ENCODE peak calls at places on chromosomes 11 and 22, in seven cellular contexts. One of them, this sample, is unnamed.

GRCh38 chr11:134561348-134561720 is 149.3 kb upstream of the B3GAT1 start:
- DNase-seq in colonic mucosa: no peak
- DNase-seq in T-helper 22 cell: no peak
- DNase-seq in GM04504: no peak
- DNase-seq in heart left ventricle: no peak
- DNase-seq in HT-29: no peak
- DNase-seq in substantia nigra: no peak
- DNase-seq in this sample: no peak

GRCh38 chr11:68120212-68121066 is 749 bp downstream of the CHKA start:
- DNase-seq in GM04504: no peak
- DNase-seq in heart left ventricle: peak; percentile 74
- DNase-seq in colonic mucosa: peak; percentile 68
- DNase-seq in substantia nigra: peak; percentile 51
- DNase-seq in T-helper 22 cell: peak; percentile 23
- DNase-seq in HT-29: peak; percentile 52
- DNase-seq in this sample: no peak

GRCh38 chr22:41696714-41697113 is 2.6 kb upstream of the MEI1 start:
- DNase-seq in substantia nigra: no peak
- DNase-seq in GM04504: no peak
- DNase-seq in HT-29: no peak
- DNase-seq in colonic mucosa: no peak
- DNase-seq in heart left ventricle: peak; percentile 34
- DNase-seq in T-helper 22 cell: no peak
- DNase-seq in this sample: no peak

GRCh38 chr22:40976866-40977700 is 25.9 kb downstream of the RBX1 start:
- DNase-seq in T-helper 22 cell: no peak
- DNase-seq in GM04504: no peak
- DNase-seq in heart left ventricle: no peak
- DNase-seq in HT-29: no peak
- DNase-seq in colonic mucosa: no peak
- DNase-seq in substantia nigra: no peak
- DNase-seq in this sample: no peak

GRCh38 chr11:134360050-134360835 is 28.5 kb downstream of the GLB1L2 start:
- DNase-seq in colonic mucosa: peak; percentile 80
- DNase-seq in substantia nigra: peak; percentile 83
- DNase-seq in HT-29: peak; percentile 94
- DNase-seq in T-helper 22 cell: peak; percentile 25
- DNase-seq in heart left ventricle: peak; percentile 66
- DNase-seq in GM04504: peak; percentile 8
- DNase-seq in this sample: peak; percentile 80

GRCh38 chr11:95715777-95716241 is 73.8 kb downstream of the FAM76B start:
- DNase-seq in HT-29: no peak
- DNase-seq in substantia nigra: peak; percentile 19
- DNase-seq in T-helper 22 cell: peak; percentile 1
- DNase-seq in GM04504: no peak
- DNase-seq in heart left ventricle: no peak
- DNase-seq in colonic mucosa: no peak
- DNase-seq in this sample: no peak

GRCh38 chr22:27585141-27585540 is 216.4 kb downstream of the MN1 start:
- DNase-seq in substantia nigra: no peak
- DNase-seq in T-helper 22 cell: no peak
- DNase-seq in GM04504: no peak
- DNase-seq in HT-29: no peak
- DNase-seq in heart left ventricle: no peak
- DNase-seq in colonic mucosa: no peak
- DNase-seq in this sample: no peak

GRCh38 chr11:44032304-44033085 is 15.3 kb upstream of the ACCSL start:
- DNase-seq in substantia nigra: peak; percentile 14
- DNase-seq in GM04504: no peak
- DNase-seq in HT-29: no peak
- DNase-seq in T-helper 22 cell: no peak
- DNase-seq in colonic mucosa: no peak
- DNase-seq in heart left ventricle: peak; percentile 78
- DNase-seq in this sample: no peak

GRCh38 chr11:119481667-119482400 is 58.9 kb upstream of the THY1 start:
- DNase-seq in colonic mucosa: no peak
- DNase-seq in heart left ventricle: no peak
- DNase-seq in GM04504: no peak
- DNase-seq in substantia nigra: no peak
- DNase-seq in HT-29: no peak
- DNase-seq in T-helper 22 cell: no peak
- DNase-seq in this sample: no peak

GRCh38 chr22:20606041-20606783 is 98.8 kb downstream of the MED15 start:
- DNase-seq in substantia nigra: no peak
- DNase-seq in HT-29: peak; percentile 97
- DNase-seq in T-helper 22 cell: peak; percentile 38
- DNase-seq in heart left ventricle: no peak
- DNase-seq in colonic mucosa: peak; percentile 64
- DNase-seq in GM04504: peak; percentile 13
- DNase-seq in this sample: peak; percentile 79

GRCh38 chr22:43272301-43272700 is 70.9 kb downstream of the SCUBE1 start:
- DNase-seq in T-helper 22 cell: no peak
- DNase-seq in GM04504: no peak
- DNase-seq in colonic mucosa: no peak
- DNase-seq in heart left ventricle: no peak
- DNase-seq in HT-29: no peak
- DNase-seq in substantia nigra: no peak
- DNase-seq in this sample: no peak

GRCh38 chr22:38505595-38506117 is 455 bp downstream of the DDX17 start:
- DNase-seq in T-helper 22 cell: peak; percentile 30
- DNase-seq in GM04504: peak; percentile 62
- DNase-seq in colonic mucosa: peak; percentile 75
- DNase-seq in substantia nigra: peak; percentile 89
- DNase-seq in HT-29: peak; percentile 51
- DNase-seq in heart left ventricle: peak; percentile 86
- DNase-seq in this sample: peak; percentile 74

GRCh38 chr11:134266440-134266839 is 9.7 kb upstream of the GLB1L3 start:
- DNase-seq in GM04504: no peak
- DNase-seq in heart left ventricle: no peak
- DNase-seq in colonic mucosa: no peak
- DNase-seq in substantia nigra: no peak
- DNase-seq in HT-29: no peak
- DNase-seq in T-helper 22 cell: no peak
- DNase-seq in this sample: no peak

GRCh38 chr22:33520904-33521780 is 399.1 kb downstream of the LARGE1 start:
- DNase-seq in heart left ventricle: no peak
- DNase-seq in HT-29: no peak
- DNase-seq in GM04504: no peak
- DNase-seq in colonic mucosa: no peak
- DNase-seq in substantia nigra: no peak
- DNase-seq in T-helper 22 cell: no peak
- DNase-seq in this sample: no peak

GRCh38 chr11:65478411-65479183 is 20.2 kb upstream of the MALAT1 start:
- DNase-seq in colonic mucosa: peak; percentile 63
- DNase-seq in HT-29: peak; percentile 75
- DNase-seq in heart left ventricle: peak; percentile 92
- DNase-seq in T-helper 22 cell: no peak
- DNase-seq in substantia nigra: peak; percentile 60
- DNase-seq in GM04504: no peak
- DNase-seq in this sample: no peak

GRCh38 chr11:10091314-10092045 is 202.5 kb downstream of the SBF2 start:
- DNase-seq in substantia nigra: no peak
- DNase-seq in colonic mucosa: no peak
- DNase-seq in HT-29: no peak
- DNase-seq in T-helper 22 cell: no peak
- DNase-seq in heart left ventricle: no peak
- DNase-seq in GM04504: no peak
- DNase-seq in this sample: no peak

GRCh38 chr11:117830674-117831351 is 6.3 kb upstream of the FXYD2 start:
- DNase-seq in substantia nigra: no peak
- DNase-seq in HT-29: no peak
- DNase-seq in heart left ventricle: no peak
- DNase-seq in T-helper 22 cell: no peak
- DNase-seq in GM04504: no peak
- DNase-seq in colonic mucosa: peak; percentile 15
- DNase-seq in this sample: no peak

GRCh38 chr22:26563022-26563421 is 26.9 kb downstream of the TPST2 start:
- DNase-seq in HT-29: no peak
- DNase-seq in heart left ventricle: no peak
- DNase-seq in colonic mucosa: no peak
- DNase-seq in substantia nigra: no peak
- DNase-seq in T-helper 22 cell: no peak
- DNase-seq in GM04504: no peak
- DNase-seq in this sample: no peak

GRCh38 chr11:12165237-12165875 is 55.0 kb downstream of the MICAL2 start:
- DNase-seq in GM04504: no peak
- DNase-seq in substantia nigra: no peak
- DNase-seq in colonic mucosa: no peak
- DNase-seq in T-helper 22 cell: no peak
- DNase-seq in HT-29: peak; percentile 31
- DNase-seq in heart left ventricle: no peak
- DNase-seq in this sample: peak; percentile 43

GRCh38 chr11:26243426-26243825 is 88.5 kb upstream of the ANO3 start:
- DNase-seq in substantia nigra: no peak
- DNase-seq in HT-29: no peak
- DNase-seq in colonic mucosa: no peak
- DNase-seq in T-helper 22 cell: no peak
- DNase-seq in heart left ventricle: no peak
- DNase-seq in GM04504: no peak
- DNase-seq in this sample: no peak

GRCh38 chr11:116782728-116783127 is 5.1 kb downstream of the ZPR1 start:
- DNase-seq in GM04504: no peak
- DNase-seq in heart left ventricle: no peak
- DNase-seq in HT-29: no peak
- DNase-seq in substantia nigra: no peak
- DNase-seq in T-helper 22 cell: no peak
- DNase-seq in colonic mucosa: no peak
- DNase-seq in this sample: no peak

GRCh38 chr22:18032455-18033101 is 8.2 kb upstream of the MICAL3 start:
- DNase-seq in T-helper 22 cell: no peak
- DNase-seq in GM04504: peak; percentile 65
- DNase-seq in HT-29: no peak
- DNase-seq in colonic mucosa: no peak
- DNase-seq in heart left ventricle: no peak
- DNase-seq in substantia nigra: no peak
- DNase-seq in this sample: peak; percentile 68

GRCh38 chr22:49023161-49023878 is 804.4 kb downstream of the BRD1 start:
- DNase-seq in T-helper 22 cell: no peak
- DNase-seq in heart left ventricle: no peak
- DNase-seq in substantia nigra: no peak
- DNase-seq in GM04504: no peak
- DNase-seq in colonic mucosa: no peak
- DNase-seq in HT-29: no peak
- DNase-seq in this sample: no peak

GRCh38 chr22:29621761-29622526 is 18.5 kb downstream of the NF2 start:
- DNase-seq in heart left ventricle: no peak
- DNase-seq in T-helper 22 cell: no peak
- DNase-seq in substantia nigra: no peak
- DNase-seq in GM04504: peak; percentile 92
- DNase-seq in HT-29: peak; percentile 77
- DNase-seq in colonic mucosa: no peak
- DNase-seq in this sample: peak; percentile 34

GRCh38 chr22:36773935-36774334 is 2.0 kb downstream of the IFT27 start:
- DNase-seq in HT-29: peak; percentile 35
- DNase-seq in colonic mucosa: no peak
- DNase-seq in substantia nigra: no peak
- DNase-seq in T-helper 22 cell: no peak
- DNase-seq in GM04504: no peak
- DNase-seq in heart left ventricle: no peak
- DNase-seq in this sample: peak; percentile 60

GRCh38 chr11:77761481-77761880 is 59.0 kb downstream of the RSF1 start:
- DNase-seq in colonic mucosa: no peak
- DNase-seq in substantia nigra: no peak
- DNase-seq in T-helper 22 cell: no peak
- DNase-seq in HT-29: no peak
- DNase-seq in GM04504: no peak
- DNase-seq in heart left ventricle: no peak
- DNase-seq in this sample: no peak

GRCh38 chr11:66410191-66410590 is 10.6 kb upstream of the NPAS4 start:
- DNase-seq in heart left ventricle: no peak
- DNase-seq in HT-29: no peak
- DNase-seq in substantia nigra: no peak
- DNase-seq in T-helper 22 cell: no peak
- DNase-seq in colonic mucosa: no peak
- DNase-seq in GM04504: no peak
- DNase-seq in this sample: no peak

GRCh38 chr11:68839953-68840641 is 1.6 kb downstream of the CPT1A start:
- DNase-seq in substantia nigra: no peak
- DNase-seq in HT-29: peak; percentile 30
- DNase-seq in GM04504: no peak
- DNase-seq in T-helper 22 cell: no peak
- DNase-seq in colonic mucosa: peak; percentile 58
- DNase-seq in heart left ventricle: no peak
- DNase-seq in this sample: peak; percentile 61

GRCh38 chr11:73989156-73989555 is 6.5 kb upstream of the UCP2 start:
- DNase-seq in heart left ventricle: no peak
- DNase-seq in substantia nigra: no peak
- DNase-seq in colonic mucosa: no peak
- DNase-seq in GM04504: no peak
- DNase-seq in T-helper 22 cell: no peak
- DNase-seq in HT-29: peak; percentile 55
- DNase-seq in this sample: no peak

GRCh38 chr11:44709281-44709562 is 17.5 kb upstream of the TSPAN18 start:
- DNase-seq in colonic mucosa: no peak
- DNase-seq in GM04504: no peak
- DNase-seq in HT-29: peak; percentile 76
- DNase-seq in substantia nigra: no peak
- DNase-seq in T-helper 22 cell: no peak
- DNase-seq in heart left ventricle: no peak
- DNase-seq in this sample: peak; percentile 68

GRCh38 chr11:78031629-78032028 is 8.6 kb upstream of the KCTD14 start:
- DNase-seq in GM04504: no peak
- DNase-seq in T-helper 22 cell: no peak
- DNase-seq in HT-29: no peak
- DNase-seq in heart left ventricle: no peak
- DNase-seq in colonic mucosa: no peak
- DNase-seq in substantia nigra: no peak
- DNase-seq in this sample: no peak

GRCh38 chr11:64283092-64283491 is 1.4 kb downstream of the BAD start:
- DNase-seq in colonic mucosa: no peak
- DNase-seq in heart left ventricle: no peak
- DNase-seq in T-helper 22 cell: no peak
- DNase-seq in substantia nigra: no peak
- DNase-seq in GM04504: no peak
- DNase-seq in HT-29: no peak
- DNase-seq in this sample: no peak

GRCh38 chr11:92457250-92457649 is 232.6 kb downstream of the FAT3 start:
- DNase-seq in HT-29: no peak
- DNase-seq in heart left ventricle: no peak
- DNase-seq in T-helper 22 cell: no peak
- DNase-seq in colonic mucosa: no peak
- DNase-seq in GM04504: no peak
- DNase-seq in substantia nigra: no peak
- DNase-seq in this sample: no peak

This sample was measured in small intestine.